ENCODE peak calls at places on chromosomes 5 and 9, in seven cellular contexts. U is HepG2, Q is GM12892, V is GM12878, H is H1, M is SK-N-SH, I is K562. O is an unnamed sample.

GRCh38 chr9:34637356-34638137 is at the start of gene SIGMAR1:
- DNase-seq in Q (peak; percentile 91), I (peak; percentile 78), U (peak; percentile 74), V (peak; percentile 61), M (peak; percentile 98), H (peak; percentile 63), O (peak; percentile 92)

GRCh38 chr5:153147891-153148623 is 342.4 kb upstream of the GRIA1 start:
- DNase-seq in Q (peak; percentile 0), M (peak; percentile 9), H (no peak), V (no peak), U (peak; percentile 11), I (no peak), O (no peak)

GRCh38 chr5:111530298-111530740 is 18.0 kb upstream of the STARD4 start:
- DNase-seq in M (no peak), I (peak; percentile 63), H (no peak), U (peak; percentile 15), Q (peak; percentile 15), V (peak; percentile 57), O (peak; percentile 20)

GRCh38 chr5:9544502-9545300 is 1.2 kb downstream of the SEMA5A start:
- DNase-seq in I (peak; percentile 70), U (peak; percentile 35), V (no peak), H (no peak), M (peak; percentile 85), Q (peak; percentile 40), O (peak; percentile 56)

GRCh38 chr5:169550227-169550626 is 33.3 kb upstream of the SPDL1 start:
- DNase-seq in Q (no peak), I (no peak), V (no peak), H (no peak), U (no peak), M (no peak), O (no peak)

GRCh38 chr5:149931992-149932436 is 12.6 kb downstream of the PDE6A start:
- DNase-seq in V (no peak), I (no peak), H (no peak), U (no peak), M (peak; percentile 20), Q (no peak), O (no peak)

GRCh38 chr5:96661101-96661840 is 905 bp upstream of the CAST start:
- DNase-seq in U (no peak), I (no peak), V (peak; percentile 26), Q (no peak), M (peak; percentile 6), H (no peak), O (peak; percentile 23)

GRCh38 chr9:128414461-128414860 is 6.2 kb upstream of the CERCAM start:
- DNase-seq in Q (no peak), V (no peak), I (peak; percentile 45), H (no peak), M (no peak), U (peak; percentile 50), O (no peak)

GRCh38 chr5:95901676-95902646 is 59.7 kb downstream of the ELL2 start:
- DNase-seq in V (no peak), H (peak; percentile 1), I (no peak), Q (no peak), U (no peak), M (no peak), O (no peak)

GRCh38 chr5:36724429-36725332 is 118.3 kb downstream of the SLC1A3 start:
- DNase-seq in H (no peak), V (peak; percentile 94), U (no peak), I (peak; percentile 67), M (no peak), Q (peak; percentile 63), O (peak; percentile 68)

GRCh38 chr9:7879551-7880245 is 80.1 kb upstream of the DMAC1 start:
- DNase-seq in M (no peak), U (no peak), Q (no peak), V (no peak), I (no peak), H (peak; percentile 10), O (no peak)

GRCh38 chr9:9920425-9920824 is 692.4 kb downstream of the PTPRD start:
- DNase-seq in H (no peak), V (no peak), I (no peak), Q (no peak), M (peak; percentile 3), U (no peak), O (no peak)

GRCh38 chr5:173204185-173204979 is 30.6 kb downstream of the NKX2-5 start:
- DNase-seq in U (peak; percentile 42), M (no peak), Q (no peak), I (no peak), H (no peak), V (no peak), O (no peak)

GRCh38 chr5:37889612-37890317 is 49.9 kb upstream of the GDNF start:
- DNase-seq in U (no peak), H (no peak), I (no peak), V (no peak), M (no peak), Q (no peak), O (no peak)

GRCh38 chr5:160835818-160836528 is 16.0 kb downstream of the ATP10B start:
- DNase-seq in V (no peak), I (no peak), U (no peak), H (no peak), M (no peak), Q (no peak), O (no peak)

GRCh38 chr5:39433123-39433522 is 8.3 kb upstream of the DAB2 start:
- DNase-seq in V (no peak), M (no peak), H (no peak), I (no peak), Q (no peak), U (no peak), O (no peak)
- TF ChIP-seq TAF1 in V (no peak), M (no peak), H (no peak), I (no peak), Q (no peak), U (no peak), O (no peak)

GRCh38 chr5:84758008-84758407 is 373.3 kb upstream of the EDIL3 start:
- DNase-seq in I (no peak), Q (no peak), U (no peak), V (no peak), H (no peak), M (no peak), O (no peak)
- TF ChIP-seq TAF1 in I (no peak), Q (no peak), U (no peak), V (no peak), H (no peak), M (no peak), O (no peak)

DNA sequence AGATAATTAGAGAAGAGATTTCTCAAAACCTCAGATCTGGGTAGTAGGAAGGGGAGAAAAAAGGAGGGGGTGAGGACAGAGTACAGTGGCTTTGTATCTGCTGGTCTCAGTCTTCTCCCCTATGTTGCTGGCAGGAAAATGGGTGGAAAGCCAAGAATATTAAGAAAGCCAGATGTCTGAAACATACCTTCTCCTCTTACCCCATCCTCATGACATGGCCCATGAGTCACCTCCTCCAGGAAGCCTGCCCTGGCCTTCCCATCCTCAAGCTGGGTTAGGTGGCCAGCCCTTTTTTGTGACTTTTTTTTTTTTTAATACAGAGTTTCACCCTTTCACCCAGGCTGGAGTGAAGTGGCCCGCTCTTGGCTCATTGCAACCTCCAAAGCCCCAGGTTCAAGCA is 61.8 kb downstream of the ABCA1 start:
- DNase-seq in V (no peak), M (no peak), H (no peak), Q (no peak), U (no peak), I (no peak), O (no peak)
- TF ChIP-seq TAF1 in V (no peak), M (no peak), H (no peak), Q (no peak), U (no peak), I (no peak), O (no peak)

DNA sequence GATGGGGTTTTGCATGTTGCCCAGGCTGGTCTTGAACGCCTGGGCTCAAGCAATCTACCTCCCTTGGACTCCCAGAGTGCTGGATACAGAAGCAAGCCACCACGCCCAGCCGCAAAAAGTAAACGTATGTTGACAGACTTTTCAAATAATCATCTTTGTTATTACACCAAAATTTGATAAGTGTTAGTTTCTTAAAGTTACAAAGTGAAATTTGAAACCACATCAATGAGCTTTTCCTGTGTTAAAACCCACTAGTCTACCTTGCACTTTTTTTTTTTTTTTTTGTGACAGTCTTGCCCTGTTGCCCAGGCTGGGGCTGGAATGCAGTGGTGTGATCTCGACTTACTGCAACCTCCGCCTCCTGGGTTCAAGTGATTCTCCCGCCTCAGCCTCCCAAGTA is 29.9 kb downstream of the SPACA9 start:
- DNase-seq in V (no peak), U (no peak), I (no peak), Q (no peak), M (no peak), H (no peak), O (no peak)
- TF ChIP-seq TAF1 in V (no peak), U (no peak), I (no peak), Q (no peak), M (no peak), H (no peak), O (no peak)

GRCh38 chr9:98943682-98944129 is at the start of gene COL15A1:
- DNase-seq in H (no peak), M (peak; percentile 69), V (no peak), I (peak; percentile 86), U (no peak), Q (no peak), O (peak; percentile 19)
- TF ChIP-seq TAF1 in H (no peak), M (no peak), V (no peak), I (no peak), U (no peak), Q (no peak), O (no peak)

DNA sequence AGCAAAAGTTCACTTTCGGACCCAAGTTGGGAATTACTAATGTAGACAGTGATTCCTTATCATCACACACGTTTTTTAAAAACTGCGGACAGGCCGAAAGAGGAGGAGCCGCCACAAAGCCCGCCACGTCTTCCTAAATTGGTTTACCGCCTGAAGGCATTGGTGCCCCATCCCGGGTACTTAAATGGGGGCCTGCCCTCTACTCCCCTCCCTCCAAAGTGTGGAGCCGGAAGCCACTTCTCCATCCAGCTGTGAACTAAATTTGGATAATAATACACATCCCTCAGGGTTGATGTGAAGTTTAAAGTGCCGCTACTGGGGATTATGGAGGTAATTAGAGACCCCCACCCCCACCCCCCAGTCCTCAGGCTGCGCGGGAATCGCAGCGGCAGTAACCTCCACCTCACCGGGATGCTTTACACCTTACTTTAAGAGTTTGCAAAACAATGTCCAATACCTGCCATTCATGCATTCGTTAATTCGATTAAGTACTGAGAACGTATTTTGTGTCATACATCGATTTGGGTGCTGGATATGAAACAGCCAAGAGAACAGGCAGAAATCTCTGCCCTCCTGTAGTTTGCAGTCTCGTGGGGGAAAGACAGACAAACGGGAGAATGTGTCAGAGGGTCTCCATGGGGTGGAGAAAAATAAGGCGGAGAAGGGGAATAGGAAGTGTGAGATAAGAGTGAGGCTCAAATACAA is 959 bp upstream of the MACROH2A1 start:
- DNase-seq in I (no peak), V (no peak), U (no peak), H (peak; percentile 75), Q (no peak), M (peak; percentile 31), O (no peak)
- TF ChIP-seq TAF1 in I (no peak), V (no peak), U (no peak), H (no peak), Q (no peak), M (no peak), O (no peak)